ENCODE peak calls at places on chromosome 22, in four cellular contexts. F is NCI-H460, W is hepatocyte, G is germinal center. I is an unnamed sample.

GRCh38 chr22:46547179-46547882 is 9.9 kb upstream of the CELSR1 start:
- DNase-seq in F (no peak), W (peak), G (no peak), I (no peak)

GRCh38 chr22:29083576-29084566 is 11.0 kb downstream of the KREMEN1 start:
- DNase-seq in F (no peak), W (no peak), G (no peak), I (no peak)

GRCh38 chr22:32444068-32444467 is 20.2 kb downstream of the BPIFC start:
- DNase-seq in F (peak), W (peak), G (no peak), I (peak)

GRCh38 chr22:44456661-44457412 is 41.2 kb downstream of the RTL6 start:
- DNase-seq in F (no peak), W (no peak), G (no peak), I (no peak)

GRCh38 chr22:45572444-45572843 is 69.8 kb downstream of the FBLN1 start:
- DNase-seq in F (no peak), W (peak), G (no peak), I (no peak)

GRCh38 chr22:29912605-29913398 is 29.8 kb downstream of the MTMR3 start:
- DNase-seq in F (no peak), W (peak), G (no peak), I (no peak)

GRCh38 chr22:25853902-25854301 is 111.9 kb downstream of the MYO18B start:
- DNase-seq in F (peak), W (no peak), G (peak), I (no peak)

GRCh38 chr22:40042312-40042711 is 47.6 kb downstream of the FAM83F start:
- DNase-seq in F (no peak), W (no peak), G (no peak), I (no peak)

GRCh38 chr22:48727454-48728058 is 1100.1 kb downstream of the BRD1 start:
- DNase-seq in F (no peak), W (no peak), G (no peak), I (no peak)

GRCh38 chr22:22671506-22671905 is 27.1 kb downstream of the GGTLC2 start:
- DNase-seq in F (no peak), W (no peak), G (no peak), I (no peak)

GRCh38 chr22:37484115-37485005 is 1.8 kb downstream of the MFNG start:
- DNase-seq in F (no peak), W (no peak), G (peak), I (peak)

GRCh38 chr22:48960981-48961655 is 866.6 kb downstream of the BRD1 start:
- DNase-seq in F (no peak), W (no peak), G (no peak), I (no peak)

GRCh38 chr22:37212174-37212906 is at the start of gene SSTR3:
- DNase-seq in F (no peak), W (peak), G (no peak), I (no peak)

GRCh38 chr22:40021401-40022000 is 26.7 kb downstream of the FAM83F start:
- DNase-seq in F (no peak), W (no peak), G (no peak), I (no peak)

GRCh38 chr22:17486313-17486712 is 77.0 kb upstream of the SLC25A18 start:
- DNase-seq in F (no peak), W (no peak), G (no peak), I (no peak)

GRCh38 chr22:48434868-48435250 is 1392.8 kb downstream of the BRD1 start:
- DNase-seq in F (no peak), W (no peak), G (no peak), I (no peak)

GRCh38 chr22:36079041-36079440 is 50.4 kb upstream of the RBFOX2 start:
- DNase-seq in F (no peak), W (no peak), G (no peak), I (no peak)

GRCh38 chr22:24190159-24190540 is 8.9 kb downstream of the SUSD2 start:
- DNase-seq in F (no peak), W (no peak), G (no peak), I (no peak)

GRCh38 chr22:27718186-27719032 is 83.1 kb downstream of the MN1 start:
- DNase-seq in F (peak), W (peak), G (no peak), I (no peak)

GRCh38 chr22:37629928-37630327 is 9.5 kb upstream of the SH3BP1 start:
- DNase-seq in F (no peak), W (no peak), G (no peak), I (no peak)

GRCh38 chr22:23836281-23836680 is 2.5 kb downstream of the DERL3 start:
- DNase-seq in F (no peak), W (no peak), G (no peak), I (peak)

GRCh38 chr22:29157759-29158535 is 47.7 kb upstream of the EMID1 start:
- DNase-seq in F (no peak), W (no peak), G (no peak), I (no peak)

GRCh38 chr22:35555351-35555915 is 14.8 kb downstream of the RASD2 start:
- DNase-seq in F (no peak), W (no peak), G (no peak), I (no peak)

GRCh38 chr22:27318516-27318915 is 483.0 kb downstream of the MN1 start:
- DNase-seq in F (no peak), W (peak), G (no peak), I (no peak)

GRCh38 chr22:39115570-39115969 is 18.5 kb downstream of the APOBEC3H start:
- DNase-seq in F (no peak), W (no peak), G (no peak), I (no peak)

GRCh38 chr22:48226026-48227013 is 1463.9 kb downstream of the TBC1D22A start:
- DNase-seq in F (no peak), W (no peak), G (no peak), I (no peak)

GRCh38 chr22:20774882-20775281 is 969 bp downstream of the SERPIND1 start:
- DNase-seq in F (no peak), W (no peak), G (no peak), I (no peak)

GRCh38 chr22:22879675-22880029 is 8.0 kb upstream of the IGLL5 start:
- DNase-seq in F (no peak), W (no peak), G (no peak), I (no peak)

GRCh38 chr22:44057411-44057987 is 33.4 kb downstream of the PARVB start:
- DNase-seq in F (no peak), W (peak), G (no peak), I (no peak)

GRCh38 chr22:28750471-28750881 is 8.6 kb downstream of the HSCB start:
- DNase-seq in F (peak), W (no peak), G (no peak), I (no peak)

GRCh38 chr22:22210375-22210774 is 34.2 kb upstream of the VPREB1 start:
- DNase-seq in F (no peak), W (peak), G (peak), I (no peak)

GRCh38 chr22:35023692-35024363 is 42.1 kb upstream of the ISX start:
- DNase-seq in F (peak), W (peak), G (peak), I (peak)

GRCh38 chr22:49564054-49564453 is 263.6 kb downstream of the BRD1 start:
- DNase-seq in F (no peak), W (no peak), G (no peak), I (no peak)

GRCh38 chr22:43126506-43127165 is 16.1 kb downstream of the BIK start:
- DNase-seq in F (no peak), W (peak), G (no peak), I (no peak)

GRCh38 chr22:36644333-36644757 is 59.2 kb downstream of the CACNG2 start:
- DNase-seq in F (peak), W (peak), G (peak), I (no peak)